ENCODE peak calls at places on chromosome 4, in ten cellular contexts. One of them, this sample, is unnamed.

GRCh38 chr4:169971456-169972015 is 54.7 kb downstream of the MFAP3L start:
- DNase-seq in NCI-H774: no peak
- DNase-seq in coronary artery: no peak
- DNase-seq in HEK293T: no peak
- DNase-seq in SK-MEL-5: no peak
- DNase-seq in substantia nigra: no peak
- DNase-seq in tibial artery: peak
- DNase-seq in activated T-cell treated with anti-CD3 and anti-CD28 coated beads for 4 hours: no peak
- DNase-seq in glutamatergic neuron: no peak
- DNase-seq in HL-60: no peak
- DNase-seq in this sample: no peak

GRCh38 chr4:156223985-156224384 is 270.3 kb upstream of the CTSO start:
- DNase-seq in HEK293T: no peak
- DNase-seq in tibial artery: no peak
- DNase-seq in substantia nigra: no peak
- DNase-seq in activated T-cell treated with anti-CD3 and anti-CD28 coated beads for 4 hours: no peak
- DNase-seq in NCI-H774: peak
- DNase-seq in glutamatergic neuron: no peak
- DNase-seq in SK-MEL-5: no peak
- DNase-seq in HL-60: no peak
- DNase-seq in coronary artery: no peak
- DNase-seq in this sample: no peak

GRCh38 chr4:118765399-118765798 is 70.5 kb downstream of the SEC24D start:
- DNase-seq in activated T-cell treated with anti-CD3 and anti-CD28 coated beads for 4 hours: no peak
- DNase-seq in substantia nigra: no peak
- DNase-seq in glutamatergic neuron: no peak
- DNase-seq in SK-MEL-5: peak
- DNase-seq in NCI-H774: no peak
- DNase-seq in coronary artery: no peak
- DNase-seq in HEK293T: no peak
- DNase-seq in HL-60: no peak
- DNase-seq in tibial artery: no peak
- DNase-seq in this sample: no peak

GRCh38 chr4:148007303-148007702 is 275.4 kb downstream of the ARHGAP10 start:
- DNase-seq in activated T-cell treated with anti-CD3 and anti-CD28 coated beads for 4 hours: no peak
- DNase-seq in glutamatergic neuron: no peak
- DNase-seq in coronary artery: no peak
- DNase-seq in SK-MEL-5: no peak
- DNase-seq in NCI-H774: no peak
- DNase-seq in substantia nigra: no peak
- DNase-seq in tibial artery: no peak
- DNase-seq in HL-60: peak
- DNase-seq in HEK293T: peak
- DNase-seq in this sample: no peak

GRCh38 chr4:54225671-54226398 is 3.3 kb upstream of the PDGFRA start:
- DNase-seq in activated T-cell treated with anti-CD3 and anti-CD28 coated beads for 4 hours: no peak
- DNase-seq in SK-MEL-5: no peak
- DNase-seq in NCI-H774: no peak
- DNase-seq in tibial artery: no peak
- DNase-seq in HL-60: no peak
- DNase-seq in coronary artery: no peak
- DNase-seq in glutamatergic neuron: peak
- DNase-seq in substantia nigra: no peak
- DNase-seq in HEK293T: no peak
- DNase-seq in this sample: no peak

GRCh38 chr4:20126906-20127305 is 124.8 kb upstream of the SLIT2 start:
- DNase-seq in activated T-cell treated with anti-CD3 and anti-CD28 coated beads for 4 hours: no peak
- DNase-seq in coronary artery: no peak
- DNase-seq in HEK293T: no peak
- DNase-seq in HL-60: no peak
- DNase-seq in NCI-H774: no peak
- DNase-seq in substantia nigra: no peak
- DNase-seq in tibial artery: no peak
- DNase-seq in SK-MEL-5: no peak
- DNase-seq in glutamatergic neuron: no peak
- DNase-seq in this sample: no peak

GRCh38 chr4:55742655-55743191 is 76.9 kb upstream of the EXOC1L start:
- DNase-seq in HEK293T: no peak
- DNase-seq in SK-MEL-5: no peak
- DNase-seq in substantia nigra: no peak
- DNase-seq in activated T-cell treated with anti-CD3 and anti-CD28 coated beads for 4 hours: no peak
- DNase-seq in NCI-H774: no peak
- DNase-seq in HL-60: no peak
- DNase-seq in glutamatergic neuron: peak
- DNase-seq in coronary artery: no peak
- DNase-seq in tibial artery: no peak
- DNase-seq in this sample: peak

GRCh38 chr4:147814334-147814733 is 82.4 kb downstream of the ARHGAP10 start:
- DNase-seq in SK-MEL-5: no peak
- DNase-seq in HL-60: no peak
- DNase-seq in glutamatergic neuron: no peak
- DNase-seq in substantia nigra: no peak
- DNase-seq in activated T-cell treated with anti-CD3 and anti-CD28 coated beads for 4 hours: no peak
- DNase-seq in NCI-H774: no peak
- DNase-seq in tibial artery: no peak
- DNase-seq in coronary artery: no peak
- DNase-seq in HEK293T: no peak
- DNase-seq in this sample: no peak

GRCh38 chr4:137451150-137451850 is 81.0 kb downstream of the PCDH18 start:
- DNase-seq in tibial artery: no peak
- DNase-seq in glutamatergic neuron: no peak
- DNase-seq in NCI-H774: no peak
- DNase-seq in SK-MEL-5: no peak
- DNase-seq in activated T-cell treated with anti-CD3 and anti-CD28 coated beads for 4 hours: no peak
- DNase-seq in HL-60: no peak
- DNase-seq in substantia nigra: no peak
- DNase-seq in coronary artery: no peak
- DNase-seq in HEK293T: no peak
- DNase-seq in this sample: no peak

GRCh38 chr4:48681856-48682255 is 98.2 kb downstream of the FRYL start:
- DNase-seq in coronary artery: no peak
- DNase-seq in activated T-cell treated with anti-CD3 and anti-CD28 coated beads for 4 hours: no peak
- DNase-seq in tibial artery: no peak
- DNase-seq in glutamatergic neuron: no peak
- DNase-seq in substantia nigra: no peak
- DNase-seq in HL-60: no peak
- DNase-seq in NCI-H774: no peak
- DNase-seq in SK-MEL-5: peak
- DNase-seq in HEK293T: no peak
- DNase-seq in this sample: peak

GRCh38 chr4:68748181-68748981 is 67.4 kb upstream of the UGT2B10 start:
- DNase-seq in tibial artery: no peak
- DNase-seq in coronary artery: no peak
- DNase-seq in NCI-H774: no peak
- DNase-seq in SK-MEL-5: peak
- DNase-seq in HEK293T: no peak
- DNase-seq in substantia nigra: no peak
- DNase-seq in activated T-cell treated with anti-CD3 and anti-CD28 coated beads for 4 hours: no peak
- DNase-seq in HL-60: no peak
- DNase-seq in glutamatergic neuron: no peak
- DNase-seq in this sample: no peak

GRCh38 chr4:102631616-102632015 is 129.2 kb downstream of the MANBA start:
- DNase-seq in HL-60: no peak
- DNase-seq in coronary artery: no peak
- DNase-seq in tibial artery: no peak
- DNase-seq in substantia nigra: no peak
- DNase-seq in glutamatergic neuron: no peak
- DNase-seq in activated T-cell treated with anti-CD3 and anti-CD28 coated beads for 4 hours: no peak
- DNase-seq in HEK293T: no peak
- DNase-seq in NCI-H774: no peak
- DNase-seq in SK-MEL-5: no peak
- DNase-seq in this sample: no peak

GRCh38 chr4:147965056-147965455 is 233.2 kb downstream of the ARHGAP10 start:
- DNase-seq in HEK293T: no peak
- DNase-seq in coronary artery: no peak
- DNase-seq in glutamatergic neuron: no peak
- DNase-seq in NCI-H774: no peak
- DNase-seq in substantia nigra: no peak
- DNase-seq in activated T-cell treated with anti-CD3 and anti-CD28 coated beads for 4 hours: no peak
- DNase-seq in SK-MEL-5: no peak
- DNase-seq in HL-60: no peak
- DNase-seq in tibial artery: no peak
- DNase-seq in this sample: no peak

GRCh38 chr4:40448875-40449274 is 113.7 kb downstream of the CHRNA9 start:
- DNase-seq in tibial artery: no peak
- DNase-seq in coronary artery: no peak
- DNase-seq in HEK293T: no peak
- DNase-seq in substantia nigra: no peak
- DNase-seq in SK-MEL-5: no peak
- DNase-seq in NCI-H774: no peak
- DNase-seq in glutamatergic neuron: no peak
- DNase-seq in activated T-cell treated with anti-CD3 and anti-CD28 coated beads for 4 hours: no peak
- DNase-seq in HL-60: no peak
- DNase-seq in this sample: no peak

GRCh38 chr4:1715002-1715761 is 3.1 kb upstream of the SLBP start:
- DNase-seq in tibial artery: peak
- DNase-seq in substantia nigra: no peak
- DNase-seq in activated T-cell treated with anti-CD3 and anti-CD28 coated beads for 4 hours: no peak
- DNase-seq in NCI-H774: no peak
- DNase-seq in HL-60: peak
- DNase-seq in HEK293T: no peak
- DNase-seq in coronary artery: no peak
- DNase-seq in SK-MEL-5: no peak
- DNase-seq in glutamatergic neuron: no peak
- DNase-seq in this sample: no peak

GRCh38 chr4:38290360-38290759 is 330.2 kb downstream of the PTTG2 start:
- DNase-seq in activated T-cell treated with anti-CD3 and anti-CD28 coated beads for 4 hours: no peak
- DNase-seq in tibial artery: no peak
- DNase-seq in glutamatergic neuron: no peak
- DNase-seq in HEK293T: no peak
- DNase-seq in NCI-H774: no peak
- DNase-seq in substantia nigra: no peak
- DNase-seq in SK-MEL-5: no peak
- DNase-seq in coronary artery: no peak
- DNase-seq in HL-60: no peak
- DNase-seq in this sample: no peak

GRCh38 chr4:4415107-4415805 is 28.4 kb downstream of the NSG1 start:
- DNase-seq in SK-MEL-5: no peak
- DNase-seq in tibial artery: no peak
- DNase-seq in HL-60: no peak
- DNase-seq in glutamatergic neuron: no peak
- DNase-seq in NCI-H774: no peak
- DNase-seq in activated T-cell treated with anti-CD3 and anti-CD28 coated beads for 4 hours: no peak
- DNase-seq in coronary artery: no peak
- DNase-seq in HEK293T: no peak
- DNase-seq in substantia nigra: no peak
- DNase-seq in this sample: no peak

GRCh38 chr4:112726041-112726440 is 89.1 kb downstream of the LARP7 start:
- DNase-seq in HL-60: peak
- DNase-seq in substantia nigra: no peak
- DNase-seq in tibial artery: no peak
- DNase-seq in activated T-cell treated with anti-CD3 and anti-CD28 coated beads for 4 hours: no peak
- DNase-seq in SK-MEL-5: no peak
- DNase-seq in NCI-H774: no peak
- DNase-seq in coronary artery: no peak
- DNase-seq in HEK293T: no peak
- DNase-seq in glutamatergic neuron: no peak
- DNase-seq in this sample: no peak

GRCh38 chr4:74056114-74056857 is 17.8 kb upstream of the CXCL3 start:
- DNase-seq in glutamatergic neuron: no peak
- DNase-seq in coronary artery: no peak
- DNase-seq in SK-MEL-5: peak
- DNase-seq in activated T-cell treated with anti-CD3 and anti-CD28 coated beads for 4 hours: no peak
- DNase-seq in HEK293T: no peak
- DNase-seq in tibial artery: no peak
- DNase-seq in HL-60: peak
- DNase-seq in NCI-H774: no peak
- DNase-seq in substantia nigra: no peak
- DNase-seq in this sample: no peak

GRCh38 chr4:108540536-108540935 is 79.8 kb upstream of the RPL34 start:
- DNase-seq in activated T-cell treated with anti-CD3 and anti-CD28 coated beads for 4 hours: no peak
- DNase-seq in NCI-H774: no peak
- DNase-seq in substantia nigra: no peak
- DNase-seq in HL-60: no peak
- DNase-seq in SK-MEL-5: peak
- DNase-seq in coronary artery: no peak
- DNase-seq in tibial artery: no peak
- DNase-seq in glutamatergic neuron: no peak
- DNase-seq in HEK293T: no peak
- DNase-seq in this sample: no peak

GRCh38 chr4:20395160-20395773 is 143.6 kb downstream of the SLIT2 start:
- DNase-seq in substantia nigra: no peak
- DNase-seq in NCI-H774: peak
- DNase-seq in HEK293T: peak
- DNase-seq in tibial artery: no peak
- DNase-seq in glutamatergic neuron: peak
- DNase-seq in coronary artery: no peak
- DNase-seq in HL-60: peak
- DNase-seq in SK-MEL-5: peak
- DNase-seq in activated T-cell treated with anti-CD3 and anti-CD28 coated beads for 4 hours: no peak
- DNase-seq in this sample: peak

GRCh38 chr4:185235480-185236154 is 26.2 kb downstream of the SNX25 start:
- DNase-seq in SK-MEL-5: no peak
- DNase-seq in activated T-cell treated with anti-CD3 and anti-CD28 coated beads for 4 hours: no peak
- DNase-seq in glutamatergic neuron: no peak
- DNase-seq in coronary artery: no peak
- DNase-seq in HEK293T: no peak
- DNase-seq in HL-60: no peak
- DNase-seq in NCI-H774: no peak
- DNase-seq in substantia nigra: no peak
- DNase-seq in tibial artery: no peak
- DNase-seq in this sample: peak